ENCODE peak calls at places on chromosomes 6 and 20, in seven cellular contexts. K is HCT116, Z is GM23248, A is body of pancreas, Y is GM23338, T is adrenal gland, P is neural progenitor cell. L is an unnamed sample.

GRCh38 chr6:116949964-116950363 is 72.9 kb downstream of the RFX6 start:
- DNase-seq in K (no peak), Z (no peak), A (no peak), Y (peak; percentile 44), T (no peak), P (no peak), L (no peak)

GRCh38 chr6:373773-374724 is 17.5 kb upstream of the IRF4 start:
- DNase-seq in K (no peak), Z (peak; percentile 28), A (no peak), Y (peak; percentile 43), T (no peak), P (no peak), L (peak; percentile 54)

GRCh38 chr20:19738936-19739335 is 19.1 kb upstream of the RIN2 start:
- DNase-seq in K (no peak), Z (peak; percentile 33), A (no peak), Y (no peak), T (no peak), P (no peak), L (no peak)

GRCh38 chr6:116877743-116878142 is 701 bp downstream of the RFX6 start:
- DNase-seq in K (no peak), Z (no peak), A (no peak), Y (peak; percentile 43), T (no peak), P (peak; percentile 48), L (no peak)

GRCh38 chr6:156655267-156655918 is 121.8 kb upstream of the ARID1B start:
- DNase-seq in K (no peak), Z (no peak), A (no peak), Y (peak; percentile 43), T (no peak), P (peak; percentile 45), L (no peak)

GRCh38 chr6:100283288-100283687 is 181.4 kb downstream of the SIM1 start:
- DNase-seq in K (peak; percentile 75), Z (peak; percentile 78), A (no peak), Y (peak; percentile 47), T (no peak), P (peak; percentile 9), L (no peak)

GRCh38 chr20:47614703-47615309 is 113.1 kb downstream of the NCOA3 start:
- DNase-seq in K (no peak), Z (no peak), A (no peak), Y (no peak), T (no peak), P (no peak), L (no peak)

GRCh38 chr6:52511163-52511562 is 65.7 kb downstream of the TRAM2 start:
- DNase-seq in K (no peak), Z (no peak), A (no peak), Y (no peak), T (no peak), P (no peak), L (no peak)

GRCh38 chr6:142737368-142738060 is 207.5 kb downstream of the HIVEP2 start:
- DNase-seq in K (peak; percentile 24), Z (peak; percentile 67), A (no peak), Y (no peak), T (no peak), P (no peak), L (no peak)

GRCh38 chr6:186221-186965 is 105.9 kb upstream of the DUSP22 start:
- DNase-seq in K (no peak), Z (peak; percentile 13), A (no peak), Y (no peak), T (no peak), P (no peak), L (peak; percentile 52)

GRCh38 chr6:41706876-41707564 is 28.4 kb downstream of the TFEB start:
- DNase-seq in K (no peak), Z (peak; percentile 77), A (no peak), Y (no peak), T (peak; percentile 74), P (no peak), L (no peak)

GRCh38 chr6:166615059-166615770 is 11.8 kb downstream of the RPS6KA2 start:
- DNase-seq in K (no peak), Z (peak; percentile 64), A (no peak), Y (no peak), T (no peak), P (no peak), L (no peak)

GRCh38 chr20:43983359-43983758 is 68.7 kb downstream of the TOX2 start:
- DNase-seq in K (no peak), Z (no peak), A (no peak), Y (peak; percentile 62), T (no peak), P (no peak), L (peak; percentile 22)

GRCh38 chr6:112701201-112701600 is 354.1 kb downstream of the RFPL4B start:
- DNase-seq in K (no peak), Z (peak; percentile 6), A (peak; percentile 6), Y (no peak), T (no peak), P (no peak), L (no peak)

GRCh38 chr6:33896391-33897192 is 92.8 kb upstream of the MLN start:
- DNase-seq in K (no peak), Z (peak; percentile 65), A (no peak), Y (no peak), T (no peak), P (no peak), L (no peak)

GRCh38 chr20:51404297-51405060 is 138.0 kb downstream of the NFATC2 start:
- DNase-seq in K (no peak), Z (no peak), A (peak; percentile 20), Y (no peak), T (no peak), P (no peak), L (no peak)

GRCh38 chr6:35448191-35448590 is 3.9 kb upstream of the FANCE start:
- DNase-seq in K (no peak), Z (no peak), A (no peak), Y (no peak), T (no peak), P (no peak), L (no peak)

GRCh38 chr6:167678102-167679101 is 148.3 kb upstream of the AFDN start:
- DNase-seq in K (no peak), Z (no peak), A (peak; percentile 76), Y (peak; percentile 81), T (no peak), P (peak; percentile 87), L (no peak)

GRCh38 chr6:108168501-108168979 is 2.7 kb downstream of the NR2E1 start:
- DNase-seq in K (no peak), Z (peak; percentile 49), A (peak; percentile 43), Y (peak; percentile 71), T (no peak), P (peak; percentile 90), L (no peak)

GRCh38 chr6:108166664-108167448 is 1.0 kb downstream of the NR2E1 start:
- DNase-seq in K (no peak), Z (no peak), A (no peak), Y (peak; percentile 47), T (no peak), P (peak; percentile 62), L (no peak)

GRCh38 chr6:108167449-108167903 is 1.7 kb downstream of the NR2E1 start:
- DNase-seq in K (no peak), Z (no peak), A (no peak), Y (peak; percentile 86), T (no peak), P (peak; percentile 77), L (no peak)

GRCh38 chr6:108168980-108169800 is 3.4 kb downstream of the NR2E1 start:
- DNase-seq in K (no peak), Z (peak; percentile 35), A (no peak), Y (peak; percentile 78), T (no peak), P (peak; percentile 73), L (no peak)

DNA sequence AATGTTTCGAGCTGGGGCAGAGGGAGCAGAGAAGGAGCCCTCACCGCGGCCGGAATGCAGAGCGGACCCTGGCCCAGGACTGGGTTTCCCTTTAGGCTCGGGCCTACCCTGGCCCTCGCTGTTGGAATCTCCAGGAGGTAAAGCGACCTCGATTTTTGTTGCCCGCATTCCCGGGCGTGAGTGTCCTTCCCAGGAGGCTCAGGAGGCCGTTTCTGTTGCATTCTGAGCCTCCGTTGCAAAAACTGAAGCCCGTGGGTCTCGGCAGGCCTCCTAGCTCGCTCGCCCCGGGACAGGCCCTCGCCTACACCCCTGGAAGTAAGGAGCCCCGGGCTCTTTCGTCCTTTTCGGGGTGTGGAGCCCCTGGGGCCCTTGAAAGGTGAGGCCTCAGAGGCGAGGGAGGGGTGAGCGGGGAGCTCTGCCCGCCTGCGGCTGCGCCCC is 2.2 kb downstream of the NR2E1 start:
- DNase-seq in K (no peak), Z (no peak), A (no peak), Y (peak; percentile 69), T (no peak), P (peak; percentile 48), L (no peak)
- H3K27me3 ChIP-seq in K (no peaks in the 10 kb centered on the region), Z (peaks cover 99% of the 10 kb centered on the region), A (no peaks in the 10 kb centered on the region), Y (peaks cover 100% of the 10 kb centered on the region), T (peaks cover 98% of the 10 kb centered on the region), P (peaks cover 100% of the 10 kb centered on the region), L (peaks cover 99% of the 10 kb centered on the region)

DNA sequence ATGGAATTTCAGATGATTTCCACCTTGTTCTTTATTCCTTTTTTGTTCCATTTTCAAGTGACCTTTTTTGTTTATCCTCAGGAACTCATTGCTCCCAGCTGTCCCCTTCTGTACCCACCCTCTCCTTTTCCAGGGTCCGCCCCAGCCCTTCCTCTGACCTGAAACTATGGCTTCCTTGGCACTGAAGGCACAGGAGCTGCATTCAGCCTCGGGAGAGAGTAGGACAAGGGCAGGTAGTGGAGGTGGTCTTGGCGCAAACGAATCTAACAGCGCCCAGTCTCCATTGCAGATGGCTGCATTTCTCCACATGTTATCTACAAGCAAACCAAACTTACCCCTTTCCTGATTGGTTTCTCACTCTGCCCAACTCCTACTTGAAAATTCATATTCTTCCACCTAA is 8.8 kb upstream of the ULBP2 start:
- DNase-seq in K (no peak), Z (no peak), A (no peak), Y (no peak), T (no peak), P (no peak), L (peak; percentile 59)
- H3K27me3 ChIP-seq in K (peaks cover 4% of the 10 kb centered on the region), Z (peaks cover 9% of the 10 kb centered on the region), A (no peaks in the 10 kb centered on the region), Y (peaks cover 82% of the 10 kb centered on the region), T (peaks cover 69% of the 10 kb centered on the region), P (peaks cover 100% of the 10 kb centered on the region), L (peaks cover 93% of the 10 kb centered on the region)

GRCh38 chr6:39037082-39037487 is 11.5 kb upstream of the GLP1R start:
- DNase-seq in K (no peak), Z (no peak), A (no peak), Y (no peak), T (no peak), P (peak; percentile 26), L (no peak)

GRCh38 chr6:39041072-39041471 is 7.5 kb upstream of the GLP1R start:
- DNase-seq in K (no peak), Z (no peak), A (no peak), Y (no peak), T (no peak), P (no peak), L (no peak)

GRCh38 chr6:39035689-39036088 is 12.9 kb upstream of the GLP1R start:
- DNase-seq in K (no peak), Z (no peak), A (no peak), Y (no peak), T (no peak), P (no peak), L (no peak)

GRCh38 chr6:39040080-39040673 is 8.4 kb upstream of the GLP1R start:
- DNase-seq in K (no peak), Z (no peak), A (no peak), Y (no peak), T (no peak), P (no peak), L (no peak)

GRCh38 chr6:39037707-39038106 is 10.9 kb upstream of the GLP1R start:
- DNase-seq in K (no peak), Z (no peak), A (no peak), Y (no peak), T (no peak), P (no peak), L (no peak)
- H3K27me3 ChIP-seq in K (peaks cover 82% of the 10 kb centered on the region), Z (peaks cover 6% of the 10 kb centered on the region), A (no peaks in the 10 kb centered on the region), Y (peaks cover 6% of the 10 kb centered on the region), T (peaks cover 27% of the 10 kb centered on the region), P (peaks cover 26% of the 10 kb centered on the region), L (peaks cover 83% of the 10 kb centered on the region)

GRCh38 chr6:137496909-137497721 is 2.9 kb upstream of the OLIG3 start:
- DNase-seq in K (no peak), Z (no peak), A (no peak), Y (peak; percentile 42), T (no peak), P (peak; percentile 48), L (no peak)
- H3K27me3 ChIP-seq in K (peaks cover 4% of the 10 kb centered on the region), Z (peaks cover 76% of the 10 kb centered on the region), A (no peaks in the 10 kb centered on the region), Y (peaks cover 93% of the 10 kb centered on the region), T (peaks cover 99% of the 10 kb centered on the region), P (peaks cover 100% of the 10 kb centered on the region), L (peaks cover 93% of the 10 kb centered on the region)

L was measured in suprapubic skin.